ENCODE peak calls at places on chromosomes 4 and X, in seven cellular contexts. E, D, Z, A, Y, S and B are unnamed samples.

GRCh38 chrX:45322382-45322781 is 121.7 kb upstream of the DIPK2B start:
- DNase-seq in Z (no peak), E (peak), D (peak), Y (peak), A (peak), S (peak), B (no peak)

GRCh38 chr4:110533940-110534339 is 58.0 kb downstream of the ENPEP start:
- DNase-seq in Y (no peak), Z (no peak), D (peak), S (peak), A (peak), E (peak), B (no peak)

GRCh38 chrX:111914398-111915092 is 38.6 kb downstream of the TRPC5OS start:
- DNase-seq in A (no peak), Z (no peak), S (no peak), Y (no peak), D (no peak), E (no peak), B (no peak)

GRCh38 chrX:127762663-127763062 is 289.5 kb downstream of the ACTRT1 start:
- DNase-seq in E (no peak), A (no peak), Z (no peak), S (no peak), D (no peak), Y (no peak), B (no peak)

GRCh38 chrX:110741213-110741796 is 54.3 kb downstream of the CHRDL1 start:
- DNase-seq in Y (no peak), E (no peak), Z (no peak), D (no peak), S (peak), A (no peak), B (no peak)

GRCh38 chrX:140815868-140816267 is 106.3 kb downstream of the LINC00632 start:
- DNase-seq in A (no peak), S (no peak), Y (no peak), E (peak), Z (no peak), D (no peak), B (no peak)

GRCh38 chrX:69133561-69134542 is 31.4 kb downstream of the PJA1 start:
- DNase-seq in S (no peak), E (no peak), Z (no peak), A (peak), D (peak), Y (peak), B (no peak)

GRCh38 chr4:168856312-168856711 is 153.7 kb downstream of the CBR4 start:
- DNase-seq in D (no peak), E (no peak), Z (no peak), A (no peak), S (peak), Y (no peak), B (no peak)

GRCh38 chr4:113692809-113693411 is 68.6 kb downstream of the CAMK2D start:
- DNase-seq in A (no peak), Y (no peak), E (no peak), S (no peak), D (peak), Z (no peak), B (no peak)

GRCh38 chrX:32673193-32673592 is 538.2 kb downstream of the DMD start:
- DNase-seq in D (peak), Y (no peak), S (no peak), E (no peak), A (no peak), Z (no peak), B (no peak)

GRCh38 chrX:46268429-46268828 is 276.8 kb downstream of the ZNF674 start:
- DNase-seq in Z (no peak), D (no peak), S (peak), Y (peak), E (no peak), A (peak), B (no peak)

GRCh38 chr4:153634737-153635353 is 49.2 kb upstream of the TLR2 start:
- DNase-seq in D (peak), A (no peak), E (no peak), S (no peak), Y (no peak), Z (no peak), B (no peak)

GRCh38 chr4:76373919-76374552 is 46.9 kb downstream of the CCDC158 start:
- DNase-seq in S (peak), A (no peak), Z (no peak), Y (no peak), E (no peak), D (no peak), B (no peak)

GRCh38 chr4:78634011-78634664 is 82.6 kb downstream of the ANXA3 start:
- DNase-seq in S (no peak), A (no peak), Y (no peak), D (no peak), Z (no peak), E (no peak), B (no peak)

GRCh38 chr4:23877758-23878229 is 12.1 kb downstream of the PPARGC1A start:
- DNase-seq in Y (no peak), E (peak), D (no peak), A (no peak), S (no peak), Z (no peak), B (no peak)

GRCh38 chrX:43644124-43644701 is 11.9 kb upstream of the MAOA start:
- DNase-seq in E (no peak), A (no peak), D (no peak), S (peak), Y (peak), Z (no peak), B (no peak)

GRCh38 chr4:102868782-102869568 is at the start of gene CISD2:
- DNase-seq in A (peak), S (peak), Z (peak), E (peak), Y (peak), D (peak), B (peak)

GRCh38 chr4:179097741-179098140 is 1655.5 kb upstream of the AGA start:
- DNase-seq in E (no peak), S (no peak), A (no peak), D (peak), Y (no peak), Z (no peak), B (no peak)

GRCh38 chr4:48832571-48832970 is 1.7 kb downstream of the OCIAD1 start:
- DNase-seq in Y (no peak), S (no peak), Z (no peak), D (no peak), E (no peak), A (no peak), B (no peak)

GRCh38 chr4:158913766-158914165 is 144.9 kb downstream of the FNIP2 start:
- DNase-seq in Y (no peak), A (no peak), S (no peak), D (no peak), E (no peak), Z (no peak), B (no peak)

GRCh38 chr4:48261288-48261687 is 8.3 kb downstream of the TEC start:
- DNase-seq in S (no peak), D (no peak), A (no peak), Y (no peak), Z (no peak), E (no peak), B (no peak)

DNA sequence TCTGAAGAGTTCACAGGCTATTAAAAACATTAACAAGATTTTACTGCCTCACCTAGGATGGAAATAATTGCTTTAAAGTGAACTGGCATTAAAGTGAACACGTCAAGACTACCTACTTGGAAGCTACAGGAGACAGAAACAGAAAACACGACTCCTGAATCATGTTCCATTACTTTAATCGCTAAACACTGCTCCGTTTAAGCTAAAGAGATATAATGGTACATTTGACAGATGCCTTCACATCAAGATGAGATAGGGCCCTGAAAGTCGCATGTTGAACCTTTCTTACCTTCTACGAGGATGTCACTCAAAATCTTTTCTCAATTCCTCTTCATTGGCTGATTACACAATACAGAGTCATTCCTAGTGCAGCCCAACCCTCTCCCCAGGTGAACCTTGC is 206.3 kb upstream of the GATB start:
- DNase-seq in S (no peak), E (no peak), A (no peak), Y (no peak), D (no peak), Z (no peak), B (no peak)
- TF ChIP-seq CTCF in S (no peak), E (no peak), A (no peak), Y (no peak), D (no peak), Z (no peak), B (no peak)

GRCh38 chrX:114500622-114501021 is 83.3 kb upstream of the HTR2C start:
- DNase-seq in S (no peak), A (no peak), Y (no peak), Z (no peak), E (no peak), D (no peak), B (no peak)
- TF ChIP-seq CTCF in S (no peak), A (peak), Y (no peak), Z (no peak), E (no peak), D (no peak), B (no peak)

GRCh38 chr4:189084671-189085070 is 856.0 kb upstream of the FRG1 start:
- DNase-seq in D (no peak), Y (no peak), Z (no peak), A (peak), E (no peak), S (no peak), B (no peak)

GRCh38 chr4:189087981-189088380 is 852.7 kb upstream of the FRG1 start:
- DNase-seq in Z (no peak), E (no peak), A (no peak), Y (no peak), S (peak), D (no peak), B (no peak)

GRCh38 chr4:189092596-189092995 is 848.1 kb upstream of the FRG1 start:
- DNase-seq in E (no peak), D (peak), Z (no peak), Y (no peak), A (no peak), S (no peak), B (no peak)

GRCh38 chr4:189088783-189089182 is 851.9 kb upstream of the FRG1 start:
- DNase-seq in E (no peak), D (no peak), A (no peak), S (no peak), Z (no peak), Y (no peak), B (no peak)

DNA sequence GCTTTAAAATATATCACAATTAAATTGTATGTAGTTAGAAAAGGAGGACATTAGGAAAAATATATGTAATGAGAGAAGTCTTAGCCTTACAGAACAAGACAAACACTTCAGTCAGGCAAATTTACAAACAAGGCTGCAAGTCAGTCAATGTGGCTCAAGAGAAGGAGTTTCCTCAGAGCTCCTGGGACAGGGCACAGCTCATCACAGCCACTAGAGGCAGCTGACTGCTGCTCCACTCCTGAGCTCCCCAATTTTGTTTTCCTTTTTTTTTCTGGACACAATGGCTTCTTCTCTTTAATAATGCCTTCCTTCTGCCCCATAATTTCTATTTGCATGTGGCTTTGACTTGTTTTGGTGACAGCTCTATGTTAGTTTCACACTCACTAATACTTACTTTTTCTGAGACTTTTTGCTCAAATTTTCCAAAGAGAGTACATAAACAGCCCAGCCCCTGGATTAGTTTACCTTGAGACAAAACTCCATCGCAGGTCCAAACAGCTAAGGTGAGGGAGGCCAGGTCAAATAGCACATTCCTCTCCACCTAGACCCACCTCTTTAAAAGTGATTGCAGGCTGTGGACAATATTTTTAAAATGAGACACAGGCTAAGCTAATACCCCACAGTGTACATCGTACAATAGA is 850.4 kb upstream of the FRG1 start:
- DNase-seq in E (no peak), S (no peak), Z (no peak), Y (no peak), D (no peak), A (peak), B (no peak)
- TF ChIP-seq CTCF in E (peak), S (peak), Z (no peak), Y (no peak), D (peak), A (peak), B (no peak)

GRCh38 chrX:125203737-125204578 is 115.7 kb upstream of the TEX13C start:
- DNase-seq in Y (peak), E (no peak), S (peak), A (no peak), Z (no peak), D (no peak), B (peak)
- TF ChIP-seq CTCF in Y (no peak), E (no peak), S (no peak), A (no peak), Z (no peak), D (no peak), B (no peak)